ENCODE peak calls at places on chromosomes 12 and 14, in six cellular contexts. One of them, this sample, is unnamed.

GRCh38 chr14:102394717-102395378 is 32.1 kb downstream of the TECPR2 start:
- DNase-seq in trophoblast cell: no peak
- DNase-seq in H9: no peak
- DNase-seq in H1: no peak
- DNase-seq in mesenchymal stem cell: no peak
- DNase-seq in neuronal stem cell: no peak
- DNase-seq in this sample: no peak

GRCh38 chr14:90522585-90523191 is 125.9 kb downstream of the CALM1 start:
- DNase-seq in H9: no peak
- DNase-seq in neuronal stem cell: no peak
- DNase-seq in trophoblast cell: no peak
- DNase-seq in H1: no peak
- DNase-seq in mesenchymal stem cell: no peak
- DNase-seq in this sample: no peak

GRCh38 chr12:67358686-67359374 is 89.7 kb downstream of the CAND1 start:
- DNase-seq in H9: no peak
- DNase-seq in trophoblast cell: no peak
- DNase-seq in neuronal stem cell: no peak
- DNase-seq in mesenchymal stem cell: peak
- DNase-seq in H1: no peak
- DNase-seq in this sample: peak

GRCh38 chr12:92144045-92144630 is 1.5 kb downstream of the BTG1 start:
- DNase-seq in H1: peak
- DNase-seq in mesenchymal stem cell: peak
- DNase-seq in trophoblast cell: peak
- DNase-seq in H9: peak
- DNase-seq in neuronal stem cell: peak
- DNase-seq in this sample: peak

GRCh38 chr12:131366261-131366871 is 344.5 kb upstream of the SFSWAP start:
- DNase-seq in neuronal stem cell: no peak
- DNase-seq in H1: no peak
- DNase-seq in H9: peak
- DNase-seq in trophoblast cell: no peak
- DNase-seq in mesenchymal stem cell: no peak
- DNase-seq in this sample: no peak

GRCh38 chr12:84553331-84554117 is 359.1 kb downstream of the SLC6A15 start:
- DNase-seq in neuronal stem cell: no peak
- DNase-seq in H1: no peak
- DNase-seq in H9: no peak
- DNase-seq in mesenchymal stem cell: no peak
- DNase-seq in trophoblast cell: no peak
- DNase-seq in this sample: no peak

GRCh38 chr12:10967409-10967808 is 19.3 kb downstream of the TAS2R50 start:
- DNase-seq in H1: no peak
- DNase-seq in mesenchymal stem cell: peak
- DNase-seq in trophoblast cell: no peak
- DNase-seq in neuronal stem cell: no peak
- DNase-seq in H9: no peak
- DNase-seq in this sample: peak

GRCh38 chr12:109310247-109311125 is 1.4 kb upstream of the FOXN4 start:
- DNase-seq in neuronal stem cell: no peak
- DNase-seq in mesenchymal stem cell: no peak
- DNase-seq in H1: no peak
- DNase-seq in H9: no peak
- DNase-seq in trophoblast cell: no peak
- DNase-seq in this sample: no peak

GRCh38 chr12:10849425-10849878 is at the start of gene PRR4:
- DNase-seq in neuronal stem cell: no peak
- DNase-seq in trophoblast cell: no peak
- DNase-seq in mesenchymal stem cell: no peak
- DNase-seq in H1: no peak
- DNase-seq in H9: no peak
- DNase-seq in this sample: no peak

GRCh38 chr12:107774349-107775029 is at the start of gene ASCL4:
- DNase-seq in mesenchymal stem cell: no peak
- DNase-seq in neuronal stem cell: no peak
- DNase-seq in H9: no peak
- DNase-seq in trophoblast cell: no peak
- DNase-seq in H1: no peak
- DNase-seq in this sample: no peak

GRCh38 chr14:46717211-46717610 is 65.6 kb upstream of the RPL10L start:
- DNase-seq in neuronal stem cell: no peak
- DNase-seq in H9: no peak
- DNase-seq in H1: no peak
- DNase-seq in trophoblast cell: no peak
- DNase-seq in mesenchymal stem cell: peak
- DNase-seq in this sample: no peak

GRCh38 chr12:123972448-123973401 is at the start of the genes CCDC92 and ZNF664:
- DNase-seq in mesenchymal stem cell: peak
- DNase-seq in H9: peak
- DNase-seq in neuronal stem cell: peak
- DNase-seq in H1: peak
- DNase-seq in trophoblast cell: peak
- DNase-seq in this sample: peak

GRCh38 chr12:104886418-104887401 is 71.4 kb downstream of the SLC41A2 start:
- DNase-seq in H1: no peak
- DNase-seq in H9: no peak
- DNase-seq in mesenchymal stem cell: peak
- DNase-seq in neuronal stem cell: no peak
- DNase-seq in trophoblast cell: no peak
- DNase-seq in this sample: peak

GRCh38 chr14:61330511-61330910 is 9.1 kb downstream of the PRKCH start:
- DNase-seq in neuronal stem cell: no peak
- DNase-seq in mesenchymal stem cell: no peak
- DNase-seq in trophoblast cell: no peak
- DNase-seq in H9: no peak
- DNase-seq in H1: no peak
- DNase-seq in this sample: no peak

GRCh38 chr14:61326847-61327246 is 5.5 kb downstream of the PRKCH start:
- DNase-seq in H1: no peak
- DNase-seq in H9: peak
- DNase-seq in mesenchymal stem cell: no peak
- DNase-seq in neuronal stem cell: no peak
- DNase-seq in trophoblast cell: no peak
- DNase-seq in this sample: no peak

GRCh38 chr14:61326149-61326548 is 4.8 kb downstream of the PRKCH start:
- DNase-seq in mesenchymal stem cell: no peak
- DNase-seq in neuronal stem cell: no peak
- DNase-seq in H9: no peak
- DNase-seq in trophoblast cell: no peak
- DNase-seq in H1: no peak
- DNase-seq in this sample: no peak

GRCh38 chr14:61329478-61330051 is 8.2 kb downstream of the PRKCH start:
- DNase-seq in mesenchymal stem cell: no peak
- DNase-seq in trophoblast cell: no peak
- DNase-seq in neuronal stem cell: no peak
- DNase-seq in H1: no peak
- DNase-seq in H9: no peak
- DNase-seq in this sample: no peak

GRCh38 chr14:61328629-61329262 is 7.4 kb downstream of the PRKCH start:
- DNase-seq in trophoblast cell: no peak
- DNase-seq in neuronal stem cell: no peak
- DNase-seq in H9: no peak
- DNase-seq in H1: no peak
- DNase-seq in mesenchymal stem cell: no peak
- DNase-seq in this sample: no peak
- H3K14ac ChIP-seq in trophoblast cell: no peak
- H3K14ac ChIP-seq in neuronal stem cell: no peak
- H3K14ac ChIP-seq in H9: no peak
- H3K14ac ChIP-seq in H1: no peak
- H3K14ac ChIP-seq in mesenchymal stem cell: no peak
- H3K14ac ChIP-seq in this sample: no peak

GRCh38 chr12:39574785-39575497 is 44.7 kb downstream of the ABCD2 start:
- DNase-seq in neuronal stem cell: no peak
- DNase-seq in H1: no peak
- DNase-seq in trophoblast cell: no peak
- DNase-seq in H9: no peak
- DNase-seq in mesenchymal stem cell: peak
- DNase-seq in this sample: no peak

GRCh38 chr12:39573971-39574370 is 45.6 kb downstream of the ABCD2 start:
- DNase-seq in trophoblast cell: no peak
- DNase-seq in neuronal stem cell: no peak
- DNase-seq in H9: no peak
- DNase-seq in mesenchymal stem cell: no peak
- DNase-seq in H1: no peak
- DNase-seq in this sample: no peak

GRCh38 chr12:39572551-39572950 is 47.1 kb downstream of the ABCD2 start:
- DNase-seq in trophoblast cell: no peak
- DNase-seq in H1: no peak
- DNase-seq in mesenchymal stem cell: no peak
- DNase-seq in neuronal stem cell: no peak
- DNase-seq in H9: no peak
- DNase-seq in this sample: no peak

GRCh38 chr12:39574378-39574777 is 45.2 kb downstream of the ABCD2 start:
- DNase-seq in H1: no peak
- DNase-seq in trophoblast cell: no peak
- DNase-seq in H9: no peak
- DNase-seq in mesenchymal stem cell: no peak
- DNase-seq in neuronal stem cell: peak
- DNase-seq in this sample: no peak

DNA sequence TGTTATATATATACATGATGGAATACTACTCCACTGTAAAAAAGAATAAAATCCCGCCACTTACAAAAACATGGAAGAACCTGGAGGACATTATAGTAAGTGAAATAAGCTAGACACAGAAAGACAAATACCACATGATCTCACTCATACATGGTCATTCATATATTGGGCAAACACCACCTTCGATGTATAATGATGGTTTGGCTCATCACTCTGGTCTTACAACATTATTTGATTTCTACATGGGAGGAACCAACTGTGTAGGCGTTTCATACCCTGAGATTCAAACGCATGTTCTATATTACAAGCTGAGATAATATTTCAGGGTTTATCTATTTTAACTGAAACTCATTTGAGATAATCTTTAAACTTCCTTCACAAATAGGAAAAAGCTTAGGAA is 48.3 kb downstream of the ABCD2 start:
- DNase-seq in H1: no peak
- DNase-seq in H9: no peak
- DNase-seq in neuronal stem cell: no peak
- DNase-seq in mesenchymal stem cell: no peak
- DNase-seq in trophoblast cell: no peak
- DNase-seq in this sample: no peak
- H3K14ac ChIP-seq in H1: no peak
- H3K14ac ChIP-seq in H9: no peak
- H3K14ac ChIP-seq in neuronal stem cell: no peak
- H3K14ac ChIP-seq in mesenchymal stem cell: no peak
- H3K14ac ChIP-seq in trophoblast cell: no peak
- H3K14ac ChIP-seq in this sample: no peak

GRCh38 chr12:24821691-24822090 is 127.2 kb downstream of the BCAT1 start:
- DNase-seq in neuronal stem cell: no peak
- DNase-seq in trophoblast cell: peak
- DNase-seq in H1: no peak
- DNase-seq in H9: no peak
- DNase-seq in mesenchymal stem cell: peak
- DNase-seq in this sample: peak
- H3K14ac ChIP-seq in neuronal stem cell: no peak
- H3K14ac ChIP-seq in trophoblast cell: no peak
- H3K14ac ChIP-seq in H1: no peak
- H3K14ac ChIP-seq in H9: no peak
- H3K14ac ChIP-seq in mesenchymal stem cell: no peak
- H3K14ac ChIP-seq in this sample: no peak

GRCh38 chr14:99822166-99822527 is 28.9 kb downstream of the EML1 start:
- DNase-seq in neuronal stem cell: no peak
- DNase-seq in mesenchymal stem cell: no peak
- DNase-seq in trophoblast cell: no peak
- DNase-seq in H9: no peak
- DNase-seq in H1: no peak
- DNase-seq in this sample: no peak
- H3K14ac ChIP-seq in neuronal stem cell: no peak
- H3K14ac ChIP-seq in mesenchymal stem cell: no peak
- H3K14ac ChIP-seq in trophoblast cell: no peak
- H3K14ac ChIP-seq in H9: no peak
- H3K14ac ChIP-seq in H1: no peak
- H3K14ac ChIP-seq in this sample: no peak

GRCh38 chr14:104367811-104368750 is 211.5 kb upstream of the C14orf180 start:
- DNase-seq in mesenchymal stem cell: no peak
- DNase-seq in trophoblast cell: no peak
- DNase-seq in H9: no peak
- DNase-seq in H1: no peak
- DNase-seq in neuronal stem cell: no peak
- DNase-seq in this sample: no peak
- H3K14ac ChIP-seq in mesenchymal stem cell: no peak
- H3K14ac ChIP-seq in trophoblast cell: no peak
- H3K14ac ChIP-seq in H9: no peak
- H3K14ac ChIP-seq in H1: no peak
- H3K14ac ChIP-seq in neuronal stem cell: peak
- H3K14ac ChIP-seq in this sample: no peak

DNA sequence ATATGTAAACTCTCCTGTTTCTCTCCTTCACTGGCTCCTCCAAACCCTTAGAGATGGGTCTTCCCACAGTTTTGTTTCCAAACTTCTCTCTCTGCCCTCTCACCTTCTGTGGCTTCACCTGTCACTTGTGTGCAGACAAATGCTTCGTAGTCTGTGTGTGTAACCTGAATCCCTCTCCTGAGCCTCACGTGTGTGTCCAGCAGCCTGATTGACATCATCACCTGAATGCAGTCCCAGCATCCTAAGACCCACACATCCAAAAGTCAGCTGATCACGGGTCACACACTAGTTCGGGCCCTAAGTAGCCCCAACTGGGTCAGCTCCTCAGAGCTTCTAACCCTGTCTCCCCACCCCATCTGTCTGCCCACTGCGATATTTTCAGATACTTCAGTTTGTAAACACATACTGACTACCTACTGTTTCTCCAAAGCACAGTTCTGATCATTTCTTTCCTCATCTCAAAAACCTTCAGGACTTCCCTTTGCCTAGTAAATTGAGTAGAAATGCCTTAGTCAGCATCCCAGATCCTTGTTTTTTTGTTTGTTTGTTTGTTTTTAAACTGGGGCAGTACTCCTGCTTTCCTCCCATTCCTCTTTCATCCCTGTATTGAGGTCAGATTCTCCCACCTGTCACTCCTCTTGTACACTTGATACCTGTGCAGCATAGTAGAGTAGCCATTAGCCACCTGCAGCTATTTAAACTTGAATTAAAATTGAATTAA is 23.7 kb downstream of the FNTB start:
- DNase-seq in mesenchymal stem cell: no peak
- DNase-seq in trophoblast cell: no peak
- DNase-seq in neuronal stem cell: no peak
- DNase-seq in H9: no peak
- DNase-seq in H1: no peak
- DNase-seq in this sample: no peak
- H3K14ac ChIP-seq in mesenchymal stem cell: no peak
- H3K14ac ChIP-seq in trophoblast cell: no peak
- H3K14ac ChIP-seq in neuronal stem cell: no peak
- H3K14ac ChIP-seq in H9: no peak
- H3K14ac ChIP-seq in H1: no peak
- H3K14ac ChIP-seq in this sample: no peak

DNA sequence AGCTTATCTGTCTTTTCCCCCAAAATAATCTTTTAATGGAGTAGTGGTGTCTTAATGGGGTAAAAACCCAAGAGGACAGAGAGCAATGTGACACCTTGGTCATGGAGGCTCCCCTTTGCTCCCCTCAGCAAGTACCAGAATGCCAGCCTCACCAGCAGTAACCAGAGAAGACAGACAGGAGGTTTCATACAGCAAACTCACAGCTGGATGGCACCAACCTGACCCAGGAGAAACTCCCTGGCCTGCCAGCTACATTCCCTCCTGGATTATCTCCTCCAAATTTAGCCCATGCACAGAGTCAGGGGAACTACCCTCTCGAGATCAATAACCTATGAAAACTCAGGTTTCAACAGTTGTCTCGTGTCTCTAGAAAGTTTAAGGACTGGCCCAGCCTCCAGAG is 15.9 kb downstream of the BHLHE41 start:
- DNase-seq in trophoblast cell: no peak
- DNase-seq in neuronal stem cell: no peak
- DNase-seq in H9: no peak
- DNase-seq in mesenchymal stem cell: no peak
- DNase-seq in H1: no peak
- DNase-seq in this sample: no peak
- H3K14ac ChIP-seq in trophoblast cell: no peak
- H3K14ac ChIP-seq in neuronal stem cell: no peak
- H3K14ac ChIP-seq in H9: no peak
- H3K14ac ChIP-seq in mesenchymal stem cell: no peak
- H3K14ac ChIP-seq in H1: no peak
- H3K14ac ChIP-seq in this sample: no peak

This sample was measured in IMR-90.